ENCODE peak calls at places on chromosomes 16 and 17, in eight cellular contexts. J is A549, I is body of pancreas, E is sigmoid colon, S is adrenal gland, K is lower leg skin, A is IMR-90, C is heart left ventricle. B is an unnamed sample.
A peak's percentile ranks its signal among the peaks of the same experiment; 100 is the strongest.

GRCh38 chr16:69443809-69444611 is 19.6 kb downstream of the CYB5B start:
- DNase-seq in J (no peak), I (no peak), E (peak; percentile 84), S (peak; percentile 76), K (peak; percentile 89), A (peak; percentile 47), C (peak; percentile 33), B (peak; percentile 61)

GRCh38 chr17:17419166-17419565 is 57.6 kb upstream of the MED9 start:
- DNase-seq in J (no peak), I (no peak), E (peak; percentile 14), S (no peak), K (peak; percentile 53), A (no peak), C (no peak), B (no peak)

GRCh38 chr17:17535957-17536356 is 39.8 kb upstream of the RASD1 start:
- DNase-seq in J (peak; percentile 80), I (peak; percentile 92), E (peak; percentile 92), S (peak; percentile 95), K (no peak), A (peak; percentile 39), C (peak; percentile 94), B (no peak)

GRCh38 chr16:26454102-26454501 is 612.6 kb upstream of the C16orf82 start:
- DNase-seq in J (no peak), I (no peak), E (no peak), S (no peak), K (no peak), A (no peak), C (no peak), B (no peak)

GRCh38 chr17:55641559-55642160 is 81.0 kb downstream of the TMEM100 start:
- DNase-seq in J (peak; percentile 20), I (peak; percentile 54), E (peak; percentile 90), S (peak; percentile 88), K (peak; percentile 92), A (peak; percentile 63), C (peak; percentile 74), B (peak; percentile 77)

GRCh38 chr17:50575581-50576210 is 15.2 kb downstream of the CACNA1G start:
- DNase-seq in J (no peak), I (no peak), E (no peak), S (no peak), K (no peak), A (no peak), C (no peak), B (no peak)

GRCh38 chr16:54353097-54353496 is 66.5 kb upstream of the IRX3 start:
- DNase-seq in J (no peak), I (no peak), E (no peak), S (no peak), K (no peak), A (no peak), C (no peak), B (no peak)

GRCh38 chr16:8925455-8925854 is 38.3 kb downstream of the USP7 start:
- DNase-seq in J (no peak), I (no peak), E (no peak), S (no peak), K (no peak), A (no peak), C (no peak), B (no peak)

GRCh38 chr17:76166906-76167305 is 25.9 kb upstream of the FOXJ1 start:
- DNase-seq in J (no peak), I (no peak), E (no peak), S (no peak), K (peak; percentile 39), A (no peak), C (no peak), B (no peak)

GRCh38 chr16:69404275-69404805 is 18.5 kb upstream of the TERF2 start:
- DNase-seq in J (peak; percentile 64), I (peak; percentile 34), E (no peak), S (peak; percentile 79), K (no peak), A (peak; percentile 40), C (no peak), B (peak; percentile 95)

GRCh38 chr16:49498241-49499017 is 124.8 kb downstream of the C16orf78 start:
- DNase-seq in J (no peak), I (no peak), E (no peak), S (no peak), K (peak; percentile 42), A (no peak), C (no peak), B (no peak)

GRCh38 chr17:10069301-10069700 is 129.1 kb downstream of the GAS7 start:
- DNase-seq in J (no peak), I (peak; percentile 24), E (no peak), S (no peak), K (no peak), A (no peak), C (peak; percentile 80), B (no peak)

GRCh38 chr17:7558544-7559306 is at the start of gene TNFSF13:
- DNase-seq in J (no peak), I (peak; percentile 69), E (peak; percentile 87), S (peak; percentile 73), K (peak; percentile 92), A (no peak), C (no peak), B (no peak)

GRCh38 chr17:7556627-7557026 is 1.9 kb upstream of the TNFSF13 start:
- DNase-seq in J (no peak), I (no peak), E (no peak), S (no peak), K (no peak), A (no peak), C (no peak), B (no peak)

GRCh38 chr17:7559307-7560171 is 989 bp downstream of the TNFSF13 start:
- DNase-seq in J (no peak), I (peak; percentile 74), E (no peak), S (no peak), K (no peak), A (no peak), C (no peak), B (no peak)

GRCh38 chr17:7557147-7557764 is 1.3 kb upstream of the TNFSF13 start:
- DNase-seq in J (no peak), I (no peak), E (no peak), S (no peak), K (no peak), A (no peak), C (no peak), B (no peak)

DNA sequence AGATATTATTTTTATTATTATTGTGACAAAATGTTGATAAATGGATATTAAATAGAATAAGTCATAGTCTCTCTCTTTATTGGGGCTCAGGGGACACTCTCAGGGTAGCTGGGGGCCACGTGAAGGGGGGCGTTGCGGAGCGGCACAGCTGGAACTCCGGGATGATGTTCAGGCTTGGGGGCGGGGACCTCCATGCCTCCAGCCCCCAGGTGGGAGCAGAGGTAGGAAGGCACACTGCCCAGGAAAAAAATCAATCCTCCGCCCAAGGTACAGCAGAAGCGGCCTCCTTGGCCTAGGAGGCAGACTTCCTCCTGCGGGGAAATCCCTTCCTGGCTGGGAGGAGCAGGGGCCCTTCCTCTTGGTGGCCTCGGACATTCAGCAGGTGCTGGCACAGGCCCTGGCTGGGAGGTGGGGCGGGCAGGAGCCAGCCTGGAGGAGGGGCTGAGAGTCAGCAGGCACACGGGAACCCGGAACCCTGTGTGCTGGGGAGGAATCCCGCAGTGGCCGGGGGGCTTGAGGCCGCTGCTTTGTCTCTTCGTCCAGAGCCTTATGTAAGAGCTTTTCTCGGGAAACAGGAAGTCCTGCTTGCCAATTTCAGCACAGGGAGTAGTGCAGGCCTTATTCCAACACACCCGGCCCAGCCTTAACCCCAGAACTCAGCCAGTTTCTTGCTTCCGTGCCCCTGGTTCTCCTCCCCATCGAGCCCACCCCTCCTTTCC is 566 bp upstream of the TNFSF13 start:
- DNase-seq in J (no peak), I (peak; percentile 97), E (peak; percentile 96), S (peak; percentile 93), K (peak; percentile 95), A (peak; percentile 49), C (peak; percentile 90), B (peak; percentile 89)
- TF ChIP-seq POLR2A in J (no peak), I (peak; percentile 69), E (peak; percentile 43), S (peak; percentile 82), K (no peak), A (no peak), C (peak; percentile 47), B (peak; percentile 84)

GRCh38 chr16:78195868-78196267 is 96.4 kb downstream of the WWOX start:
- DNase-seq in J (no peak), I (no peak), E (no peak), S (no peak), K (no peak), A (no peak), C (no peak), B (no peak)
- TF ChIP-seq POLR2A in J (no peak), I (no peak), E (no peak), S (no peak), K (no peak), A (no peak), C (no peak), B (no peak)

GRCh38 chr17:1724869-1725641 is 551 bp downstream of the WDR81 start:
- DNase-seq in J (no peak), I (no peak), E (no peak), S (peak; percentile 62), K (peak; percentile 91), A (no peak), C (peak; percentile 58), B (no peak)

GRCh38 chr17:1727258-1727789 is 2.8 kb downstream of the WDR81 start:
- DNase-seq in J (no peak), I (no peak), E (peak; percentile 64), S (no peak), K (no peak), A (no peak), C (no peak), B (no peak)

GRCh38 chr17:1726626-1727257 is 2.2 kb downstream of the WDR81 start:
- DNase-seq in J (no peak), I (no peak), E (no peak), S (no peak), K (no peak), A (no peak), C (peak; percentile 25), B (no peak)

GRCh38 chr17:1725642-1726511 is 1.4 kb downstream of the WDR81 start:
- DNase-seq in J (no peak), I (no peak), E (peak; percentile 60), S (peak; percentile 60), K (no peak), A (no peak), C (peak; percentile 24), B (no peak)

GRCh38 chr17:1724351-1724868 is at the start of gene WDR81:
- DNase-seq in J (peak; percentile 92), I (peak; percentile 89), E (peak; percentile 96), S (peak; percentile 95), K (peak; percentile 99), A (peak; percentile 79), C (peak; percentile 96), B (peak; percentile 69)
- TF ChIP-seq POLR2A in J (peak; percentile 58), I (peak; percentile 13), E (no peak), S (peak; percentile 40), K (no peak), A (no peak), C (peak; percentile 35), B (peak; percentile 50)

DNA sequence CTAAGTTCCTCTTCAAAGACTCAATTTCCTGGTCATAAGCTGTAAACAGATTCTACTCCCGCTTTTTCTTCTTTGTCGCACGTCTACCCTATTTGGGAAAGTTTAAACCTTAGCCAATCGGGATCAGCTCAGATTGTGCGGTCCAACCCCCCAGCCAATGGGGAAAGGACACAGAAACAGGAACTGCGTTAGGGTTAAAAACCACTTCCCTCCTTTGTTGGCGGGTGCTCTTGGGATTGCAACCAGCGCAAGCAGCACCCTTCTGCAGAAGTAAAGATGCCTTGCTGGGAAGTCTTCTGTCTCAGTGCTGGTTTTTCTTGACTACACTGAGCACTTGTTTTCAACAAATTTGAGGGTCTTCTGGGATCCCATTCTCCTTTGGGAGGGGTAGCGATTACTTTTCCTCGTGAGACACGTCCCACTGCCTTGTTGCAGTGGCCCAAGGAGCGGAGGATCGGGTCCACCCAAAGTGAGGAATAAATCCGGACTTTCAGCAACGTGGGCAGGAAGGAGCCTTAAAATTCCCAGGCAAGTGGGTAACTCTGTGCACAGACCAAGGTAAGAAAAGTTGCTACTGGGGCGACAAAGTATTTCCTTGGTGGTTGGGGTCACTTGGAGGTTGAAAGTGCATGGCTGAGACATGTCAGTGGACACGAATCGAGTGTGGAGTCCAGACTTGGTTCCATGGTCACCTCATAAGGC is 1.0 kb upstream of the YPEL3 start:
- DNase-seq in J (no peak), I (no peak), E (no peak), S (no peak), K (no peak), A (no peak), C (no peak), B (peak; percentile 24)
- TF ChIP-seq POLR2A in J (no peak), I (no peak), E (no peak), S (no peak), K (no peak), A (no peak), C (no peak), B (no peak)

B was measured in endothelial cell of umbilical vein.